ENCODE peak calls at places on chromosome 12, in seven cellular contexts. W is CD4-positive, alpha-beta memory T cell; E is stomach; Q is choroid plexus epithelial cell; O is Panc1; L is lung; D is PC-9. T is an unnamed sample.

GRCh38 chr12:21983102-21983501 is 41.9 kb upstream of the ABCC9 start:
- DNase-seq in W (no peak), E (no peak), Q (no peak), O (no peak), L (no peak), D (no peak), T (no peak)

GRCh38 chr12:45353944-45354343 is 138.0 kb downstream of the ANO6 start:
- DNase-seq in W (no peak), E (no peak), Q (no peak), O (no peak), L (no peak), D (no peak), T (no peak)

GRCh38 chr12:107748472-107748871 is 12.5 kb downstream of the PRDM4 start:
- DNase-seq in W (no peak), E (no peak), Q (peak; percentile 77), O (no peak), L (no peak), D (no peak), T (no peak)

GRCh38 chr12:76037130-76038105 is 5.8 kb upstream of the PHLDA1 start:
- DNase-seq in W (peak; percentile 66), E (no peak), Q (peak; percentile 94), O (no peak), L (no peak), D (peak; percentile 20), T (no peak)

GRCh38 chr12:109873653-109874052 is 6.7 kb downstream of the GLTP start:
- DNase-seq in W (no peak), E (no peak), Q (peak; percentile 28), O (no peak), L (no peak), D (no peak), T (no peak)

GRCh38 chr12:111406474-111407370 is 999 bp downstream of the SH2B3 start:
- DNase-seq in W (peak; percentile 55), E (no peak), Q (no peak), O (no peak), L (no peak), D (no peak), T (peak; percentile 53)

GRCh38 chr12:105983622-105984325 is 155.0 kb downstream of the NUAK1 start:
- DNase-seq in W (no peak), E (no peak), Q (peak; percentile 93), O (no peak), L (no peak), D (no peak), T (no peak)

GRCh38 chr12:22631863-22632463 is 7.0 kb downstream of the ETNK1 start:
- DNase-seq in W (peak; percentile 36), E (no peak), Q (peak; percentile 52), O (no peak), L (no peak), D (no peak), T (no peak)

GRCh38 chr12:57836442-57837375 is 9.8 kb downstream of the CTDSP2 start:
- DNase-seq in W (peak; percentile 53), E (peak; percentile 63), Q (peak; percentile 92), O (no peak), L (peak; percentile 64), D (no peak), T (peak; percentile 87)

GRCh38 chr12:6957741-6958608 is 6.8 kb downstream of the PTPN6 start:
- DNase-seq in W (no peak), E (no peak), Q (no peak), O (no peak), L (no peak), D (no peak), T (no peak)

GRCh38 chr12:6956332-6956727 is 5.2 kb downstream of the PTPN6 start:
- DNase-seq in W (no peak), E (no peak), Q (no peak), O (no peak), L (no peak), D (no peak), T (no peak)

GRCh38 chr12:6955462-6956331 is 4.5 kb downstream of the PTPN6 start:
- DNase-seq in W (no peak), E (no peak), Q (no peak), O (no peak), L (no peak), D (no peak), T (peak; percentile 2)

GRCh38 chr12:6958609-6959375 is 7.6 kb downstream of the PTPN6 start:
- DNase-seq in W (peak; percentile 88), E (no peak), Q (no peak), O (no peak), L (no peak), D (no peak), T (peak; percentile 29)

GRCh38 chr12:6957151-6957701 is 6.1 kb downstream of the PTPN6 start:
- DNase-seq in W (no peak), E (no peak), Q (no peak), O (no peak), L (no peak), D (no peak), T (no peak)
- H3K4me3 ChIP-seq in W (peak overlapping the region; percentile 12), E (no peak overlapping the region), Q (no peak overlapping the region), O (no peak overlapping the region), L (no peak overlapping the region), D (no peak overlapping the region), T (no peak overlapping the region)

GRCh38 chr12:48881652-48882324 is 16.1 kb upstream of the RND1 start:
- DNase-seq in W (no peak), E (no peak), Q (no peak), O (no peak), L (no peak), D (no peak), T (no peak)
- H3K4me3 ChIP-seq in W (no peak overlapping the region), E (peak overlapping the region; percentile 15), Q (no peak overlapping the region), O (no peak overlapping the region), L (no peak overlapping the region), D (peak overlapping the region; percentile 43), T (peak overlapping the region; percentile 54)

GRCh38 chr12:123106640-123107359 is 44.1 kb downstream of the PITPNM2 start:
- DNase-seq in W (peak; percentile 48), E (no peak), Q (no peak), O (no peak), L (peak; percentile 42), D (peak; percentile 50), T (peak; percentile 57)
- H3K4me3 ChIP-seq in W (peak overlapping the region; percentile 14), E (no peak overlapping the region), Q (no peak overlapping the region), O (no peak overlapping the region), L (no peak overlapping the region), D (no peak overlapping the region), T (no peak overlapping the region)

GRCh38 chr12:49133014-49133413 is 1.8 kb upstream of the TUBA1B start:
- DNase-seq in W (no peak), E (no peak), Q (no peak), O (no peak), L (no peak), D (no peak), T (no peak)
- H3K4me3 ChIP-seq in W (no peak overlapping the region), E (no peak overlapping the region), Q (peak overlapping the region; percentile 20), O (peak overlapping the region; percentile 75), L (no peak overlapping the region), D (no peak overlapping the region), T (peak overlapping the region; percentile 97)

DNA sequence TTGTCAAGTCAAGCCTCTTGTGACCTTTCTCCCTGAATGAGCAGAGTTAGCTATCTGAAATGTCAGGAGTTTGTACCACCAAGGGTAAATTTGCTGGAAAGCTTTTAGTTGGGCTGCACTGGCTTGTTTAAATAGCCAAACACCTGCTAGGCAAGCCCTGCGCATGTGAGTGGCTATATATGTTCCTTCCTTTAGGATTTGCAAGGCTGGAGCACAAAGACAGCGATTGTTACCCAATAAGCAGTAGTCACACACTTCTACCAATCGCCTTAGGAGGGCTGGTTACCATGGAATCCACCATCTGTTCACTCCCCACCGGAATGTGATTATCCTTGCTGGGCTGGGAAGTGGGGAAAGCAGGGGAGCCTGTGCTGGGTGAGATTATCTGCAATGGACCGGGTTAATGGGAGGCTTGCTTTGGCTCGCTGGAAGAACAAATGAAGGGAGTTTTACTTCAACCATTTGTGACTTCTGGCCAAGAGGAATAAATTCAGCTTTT is 102.5 kb downstream of the FGD4 start:
- DNase-seq in W (no peak), E (peak; percentile 75), Q (peak; percentile 92), O (no peak), L (no peak), D (no peak), T (no peak)
- H3K4me3 ChIP-seq in W (no peak overlapping the region), E (peak overlapping the region; percentile 32), Q (peak overlapping the region; percentile 22), O (no peak overlapping the region), L (no peak overlapping the region), D (no peak overlapping the region), T (peak overlapping the region; percentile 57)

DNA sequence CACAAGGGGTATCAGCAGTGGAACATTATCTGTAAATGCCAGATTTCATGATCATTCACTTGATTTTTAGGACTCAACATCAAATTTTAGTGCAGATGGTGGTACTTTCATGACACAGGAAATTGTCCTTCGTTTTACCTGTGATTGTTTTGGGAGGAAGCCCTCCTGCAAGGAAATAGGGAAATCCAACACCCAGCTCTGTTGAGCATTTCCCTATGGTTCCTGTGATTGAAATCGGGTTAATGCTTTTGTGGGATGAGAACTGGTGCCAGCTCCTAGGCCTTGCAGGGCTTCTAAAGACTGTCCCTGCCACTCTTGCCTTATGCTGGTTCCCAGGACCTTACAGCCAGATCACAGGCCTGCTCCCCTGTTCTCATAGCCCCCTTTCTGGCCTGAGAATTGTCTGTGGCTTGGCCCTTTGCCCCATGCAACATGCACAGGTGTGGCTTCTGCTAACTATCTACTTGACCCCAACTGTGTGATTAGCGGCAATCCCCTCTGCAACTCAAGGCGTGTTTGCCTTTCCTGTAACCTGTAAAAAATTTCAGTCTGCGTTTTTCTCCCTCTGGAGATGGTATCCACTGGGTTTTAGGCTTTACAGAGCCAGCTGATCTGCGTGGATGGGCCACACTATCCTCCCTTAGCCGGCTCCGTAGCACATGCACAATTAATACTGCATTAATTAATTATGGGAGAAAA is 112.5 kb downstream of the ETV6 start:
- DNase-seq in W (no peak), E (no peak), Q (no peak), O (no peak), L (no peak), D (no peak), T (no peak)
- H3K4me3 ChIP-seq in W (no peak overlapping the region), E (no peak overlapping the region), Q (no peak overlapping the region), O (no peak overlapping the region), L (no peak overlapping the region), D (no peak overlapping the region), T (no peak overlapping the region)

GRCh38 chr12:95548056-95548538 is 3.2 kb downstream of the USP44 start:
- DNase-seq in W (peak; percentile 29), E (peak; percentile 29), Q (no peak), O (no peak), L (peak; percentile 30), D (no peak), T (peak; percentile 18)
- H3K4me3 ChIP-seq in W (peak overlapping the region; percentile 68), E (peak overlapping the region; percentile 71), Q (peak overlapping the region; percentile 45), O (peak overlapping the region; percentile 31), L (peak overlapping the region; percentile 92), D (peak overlapping the region; percentile 57), T (peak overlapping the region; percentile 92)